ENCODE peak calls at places on chromosomes 7 and 10, in four cellular contexts. F, Z, I and E are unnamed samples.

GRCh38 chr7:81478664-81479063 is 291.2 kb downstream of the HGF start:
- DNase-seq in I (no peak), F (no peak), Z (peak; percentile 65), E (peak; percentile 63)

GRCh38 chr7:127768241-127768640 is 116.2 kb downstream of the SND1 start:
- DNase-seq in I (no peak), Z (no peak), F (no peak), E (no peak)

GRCh38 chr10:4617626-4618025 is 208.4 kb upstream of the AKR1E2 start:
- DNase-seq in I (no peak), F (no peak), Z (no peak), E (no peak)

GRCh38 chr10:97131702-97132101 is 54.1 kb downstream of the SLIT1 start:
- DNase-seq in Z (peak; percentile 3), F (no peak), I (no peak), E (no peak)

GRCh38 chr10:27911645-27912044 is 87.2 kb downstream of the ODAD2 start:
- DNase-seq in Z (no peak), I (peak; percentile 1), F (no peak), E (no peak)

GRCh38 chr7:130733866-130734524 is at the start of gene KLF14:
- DNase-seq in I (peak; percentile 79), F (no peak), Z (no peak), E (no peak)

GRCh38 chr10:75108684-75109458 is 2.6 kb upstream of the SAMD8 start:
- DNase-seq in Z (no peak), F (peak; percentile 21), I (peak; percentile 92), E (peak; percentile 19)

GRCh38 chr7:42522227-42522991 is 285.4 kb upstream of the GLI3 start:
- DNase-seq in F (no peak), I (peak; percentile 48), Z (no peak), E (peak; percentile 37)

GRCh38 chr10:74926791-74927585 is 100.6 kb downstream of the KAT6B start:
- DNase-seq in I (no peak), F (no peak), Z (no peak), E (no peak)

GRCh38 chr10:70053896-70054641 is 1.4 kb downstream of the MACROH2A2 start:
- DNase-seq in F (no peak), I (peak; percentile 71), Z (no peak), E (no peak)

GRCh38 chr10:98030093-98030821 is at the start of gene CRTAC1:
- DNase-seq in Z (peak; percentile 36), F (no peak), I (peak; percentile 99), E (no peak)

GRCh38 chr7:129657363-129657762 is 45.8 kb downstream of the NRF1 start:
- DNase-seq in Z (no peak), I (no peak), F (no peak), E (no peak)

GRCh38 chr10:78413294-78414055 is 379.8 kb downstream of the RPS24 start:
- DNase-seq in I (no peak), F (no peak), Z (no peak), E (no peak)